ENCODE peak calls at places on chromosomes 7 and 10, in seven cellular contexts. K, Q, C, M, U, G and D are unnamed samples.

GRCh38 chr10:130877131-130877530 is 434.4 kb downstream of the TCERG1L start:
- DNase-seq in K (no peak), Q (no peak), C (no peak), M (no peak), U (no peak), G (no peak), D (no peak)

GRCh38 chr10:110642980-110643655 is 1.0 kb upstream of the RBM20 start:
- DNase-seq in K (no peak), Q (no peak), C (no peak), M (peak), U (peak), G (no peak), D (peak)

GRCh38 chr7:13979671-13980438 is 9.6 kb downstream of the ETV1 start:
- DNase-seq in K (no peak), Q (no peak), C (no peak), M (peak), U (peak), G (no peak), D (peak)

GRCh38 chr7:80611779-80612178 is 26.7 kb upstream of the CD36 start:
- DNase-seq in K (no peak), Q (no peak), C (peak), M (peak), U (peak), G (no peak), D (no peak)

GRCh38 chr7:84105582-84105981 is 89.0 kb downstream of the SEMA3A start:
- DNase-seq in K (no peak), Q (no peak), C (peak), M (peak), U (peak), G (no peak), D (peak)

GRCh38 chr7:45242261-45242660 is 84.7 kb downstream of the RAMP3 start:
- DNase-seq in K (peak), Q (no peak), C (no peak), M (no peak), U (no peak), G (no peak), D (no peak)

GRCh38 chr7:151087247-151088018 is 1.2 kb downstream of the AGAP3 start:
- DNase-seq in K (no peak), Q (peak), C (no peak), M (peak), U (peak), G (no peak), D (peak)

GRCh38 chr10:22697799-22698198 is 16.6 kb downstream of the PIP4K2A start:
- DNase-seq in K (no peak), Q (no peak), C (no peak), M (no peak), U (no peak), G (no peak), D (no peak)

GRCh38 chr7:94909023-94909466 is 1.7 kb downstream of the PPP1R9A start:
- DNase-seq in K (no peak), Q (no peak), C (no peak), M (no peak), U (no peak), G (no peak), D (peak)

GRCh38 chr7:30817060-30817770 is 46.0 kb downstream of the MINDY4 start:
- DNase-seq in K (peak), Q (no peak), C (no peak), M (no peak), U (peak), G (no peak), D (no peak)

GRCh38 chr10:121096617-121097431 is 245.7 kb downstream of the WDR11 start:
- DNase-seq in K (no peak), Q (no peak), C (no peak), M (peak), U (no peak), G (no peak), D (no peak)

GRCh38 chr7:104650991-104651680 is 322.7 kb downstream of the LHFPL3 start:
- DNase-seq in K (no peak), Q (no peak), C (no peak), M (peak), U (no peak), G (no peak), D (no peak)

GRCh38 chr7:115679423-115679822 is 351.1 kb downstream of the TFEC start:
- DNase-seq in K (no peak), Q (no peak), C (no peak), M (no peak), U (no peak), G (no peak), D (no peak)

GRCh38 chr10:62373995-62374861 is at the start of gene ZNF365:
- DNase-seq in K (no peak), Q (peak), C (no peak), M (peak), U (peak), G (no peak), D (peak)

GRCh38 chr7:39228946-39229345 is 251.2 kb downstream of the POU6F2 start:
- DNase-seq in K (no peak), Q (no peak), C (no peak), M (peak), U (peak), G (no peak), D (no peak)

GRCh38 chr7:106012935-106013439 is 49.9 kb downstream of the CDHR3 start:
- DNase-seq in K (no peak), Q (no peak), C (no peak), M (peak), U (peak), G (no peak), D (no peak)

GRCh38 chr7:94301024-94301588 is 93.6 kb upstream of the COL1A2 start:
- DNase-seq in K (peak), Q (peak), C (no peak), M (peak), U (peak), G (peak), D (peak)

GRCh38 chr7:73850781-73851207 is 8.5 kb upstream of the METTL27 start:
- DNase-seq in K (peak), Q (no peak), C (peak), M (peak), U (peak), G (peak), D (peak)

GRCh38 chr7:158676171-158676840 is 28.3 kb downstream of the NCAPG2 start:
- DNase-seq in K (no peak), Q (no peak), C (no peak), M (peak), U (peak), G (no peak), D (no peak)

GRCh38 chr7:2820508-2820934 is 23.6 kb downstream of the GNA12 start:
- DNase-seq in K (peak), Q (no peak), C (peak), M (peak), U (peak), G (peak), D (peak)

GRCh38 chr7:93148727-93149126 is 542 bp upstream of the SAMD9L start:
- DNase-seq in K (no peak), Q (no peak), C (no peak), M (no peak), U (no peak), G (no peak), D (no peak)

GRCh38 chr10:637771-638195 is 51.7 kb downstream of the DIP2C start:
- DNase-seq in K (no peak), Q (no peak), C (no peak), M (no peak), U (no peak), G (no peak), D (no peak)

GRCh38 chr7:88147949-88148348 is 71.9 kb downstream of the SRI start:
- DNase-seq in K (no peak), Q (no peak), C (no peak), M (no peak), U (no peak), G (no peak), D (no peak)

GRCh38 chr7:122148081-122148480 is 4.0 kb upstream of the AASS start:
- DNase-seq in K (no peak), Q (no peak), C (no peak), M (no peak), U (no peak), G (no peak), D (no peak)

GRCh38 chr10:26479766-26480492 is 41.8 kb downstream of the APBB1IP start:
- DNase-seq in K (no peak), Q (no peak), C (no peak), M (no peak), U (no peak), G (no peak), D (no peak)

GRCh38 chr7:4479367-4480039 is 202.6 kb upstream of the FOXK1 start:
- DNase-seq in K (no peak), Q (peak), C (peak), M (peak), U (peak), G (peak), D (peak)

GRCh38 chr10:101694674-101695403 is at the start of gene FBXW4:
- DNase-seq in K (peak), Q (peak), C (no peak), M (peak), U (peak), G (no peak), D (peak)

GRCh38 chr10:48552946-48553564 is 51.8 kb downstream of the ARHGAP22 start:
- DNase-seq in K (no peak), Q (no peak), C (no peak), M (no peak), U (no peak), G (no peak), D (no peak)

GRCh38 chr7:77782383-77782782 is 15.9 kb downstream of the TMEM60 start:
- DNase-seq in K (no peak), Q (no peak), C (no peak), M (no peak), U (no peak), G (no peak), D (no peak)

GRCh38 chr7:40604601-40605438 is 470.0 kb downstream of the SUGCT start:
- DNase-seq in K (peak), Q (peak), C (peak), M (peak), U (peak), G (peak), D (peak)

GRCh38 chr10:84567133-84567532 is 238.7 kb downstream of the CCSER2 start:
- DNase-seq in K (no peak), Q (no peak), C (no peak), M (no peak), U (no peak), G (no peak), D (no peak)

GRCh38 chr7:82343716-82344115 is 99.9 kb downstream of the CACNA2D1 start:
- DNase-seq in K (no peak), Q (no peak), C (no peak), M (no peak), U (no peak), G (no peak), D (no peak)

GRCh38 chr7:157386979-157387800 is 50.4 kb downstream of the DNAJB6 start:
- DNase-seq in K (peak), Q (peak), C (peak), M (peak), U (peak), G (peak), D (peak)

GRCh38 chr10:114420811-114421485 is 16.6 kb upstream of the AFAP1L2 start:
- DNase-seq in K (no peak), Q (no peak), C (no peak), M (peak), U (no peak), G (no peak), D (no peak)

GRCh38 chr10:60491162-60491561 is 101.5 kb upstream of the ANK3 start:
- DNase-seq in K (no peak), Q (no peak), C (no peak), M (no peak), U (no peak), G (no peak), D (no peak)